ENCODE peak calls at places on chromosomes 1 and 21, in six cellular contexts. S is CD8-positive, alpha-beta memory T cell; B is sigmoid colon; L is ovary; G is K562; W is NT2/D1. T is an unnamed sample. For H3K36me3 and H3K4me1, the result is how much of the 10 kb centered on the place peaks cover.

GRCh38 chr1:223714849-223715709 is 2.7 kb downstream of the CAPN2 start:
- DNase-seq in S (no peak), W (no peak), L (no peak), B (no peak), G (peak), T (no peak)

GRCh38 chr1:11567244-11568065 is 86.8 kb downstream of the FBXO2 start:
- DNase-seq in G (no peak), W (no peak), B (no peak), L (no peak), S (no peak), T (no peak)

GRCh38 chr21:35940074-35940927 is 120.0 kb downstream of the SETD4 start:
- DNase-seq in G (peak), B (peak), L (peak), W (peak), S (no peak), T (no peak)

GRCh38 chr1:33654267-33654832 is 181.9 kb downstream of the ZSCAN20 start:
- DNase-seq in G (no peak), S (no peak), L (no peak), W (peak), B (no peak), T (no peak)

GRCh38 chr1:178101654-178102053 is 7.8 kb downstream of the RASAL2 start:
- DNase-seq in B (no peak), G (no peak), W (no peak), S (no peak), L (no peak), T (no peak)

GRCh38 chr1:236163460-236164153 is 21.3 kb downstream of the GPR137B start:
- DNase-seq in B (no peak), L (no peak), S (no peak), G (no peak), W (no peak), T (no peak)

GRCh38 chr1:150309758-150310495 is 11.4 kb upstream of the PRPF3 start:
- DNase-seq in G (no peak), S (no peak), W (no peak), B (no peak), L (no peak), T (no peak)

GRCh38 chr1:16014509-16015482 is 3.0 kb downstream of the HSPB7 start:
- DNase-seq in S (no peak), G (peak), B (peak), W (no peak), L (peak), T (no peak)

GRCh38 chr1:27648602-27649305 is 13.8 kb upstream of the FGR start:
- DNase-seq in L (no peak), B (no peak), W (no peak), G (no peak), S (no peak), T (no peak)

GRCh38 chr1:236753964-236754363 is 41.1 kb upstream of the MTR start:
- DNase-seq in S (no peak), L (no peak), G (peak), B (no peak), W (no peak), T (no peak)

GRCh38 chr1:240407407-240407806 is 204.5 kb downstream of the GREM2 start:
- DNase-seq in G (no peak), L (no peak), B (no peak), W (no peak), S (no peak), T (no peak)

GRCh38 chr1:240414237-240414636 is 197.7 kb downstream of the GREM2 start:
- DNase-seq in B (no peak), L (no peak), W (no peak), G (no peak), S (no peak), T (no peak)

GRCh38 chr1:36879613-36880012 is 154.7 kb downstream of the GRIK3 start:
- DNase-seq in W (no peak), G (no peak), S (no peak), B (peak), L (no peak), T (no peak)

GRCh38 chr1:154220970-154221814 is 437 bp downstream of the UBAP2L start:
- DNase-seq in S (peak), L (peak), W (no peak), G (peak), B (peak), T (peak)

GRCh38 chr1:11248169-11248568 is 14.2 kb downstream of the MTOR start:
- DNase-seq in S (no peak), W (peak), L (no peak), B (no peak), G (no peak), T (no peak)

GRCh38 chr1:158140871-158141270 is 39.8 kb upstream of the CD1D start:
- DNase-seq in B (no peak), L (no peak), S (no peak), G (no peak), W (no peak), T (no peak)

GRCh38 chr1:2414297-2414958 is 2.1 kb upstream of the PEX10 start:
- DNase-seq in W (peak), G (peak), S (peak), L (peak), B (peak), T (peak)

GRCh38 chr21:43600642-43601397 is 58.5 kb downstream of the HSF2BP start:
- DNase-seq in L (no peak), G (no peak), S (no peak), B (no peak), W (no peak), T (no peak)

GRCh38 chr1:82807563-82807962 is 1006.8 kb downstream of the ADGRL2 start:
- DNase-seq in B (no peak), L (no peak), S (no peak), W (no peak), G (no peak), T (no peak)

GRCh38 chr1:180500689-180501088 is 1.7 kb downstream of the ACBD6 start:
- DNase-seq in W (no peak), S (no peak), G (no peak), L (no peak), B (no peak), T (no peak)

GRCh38 chr1:7425771-7426170 is 345.3 kb upstream of the VAMP3 start:
- DNase-seq in W (no peak), S (no peak), G (no peak), B (peak), L (no peak), T (no peak)

GRCh38 chr1:30697977-30698376 is 25.4 kb downstream of the MATN1 start:
- DNase-seq in G (no peak), L (no peak), B (peak), S (no peak), W (no peak), T (no peak)

GRCh38 chr1:179036844-179037465 is 11.3 kb downstream of the FAM20B start:
- DNase-seq in L (no peak), G (no peak), S (no peak), W (no peak), B (no peak), T (no peak)

GRCh38 chr21:41817877-41818855 is 51.3 kb upstream of the RIPK4 start:
- DNase-seq in W (no peak), B (peak), L (no peak), G (no peak), S (no peak), T (no peak)

GRCh38 chr1:29584816-29585600 is 348.7 kb downstream of the PTPRU start:
- DNase-seq in B (no peak), W (no peak), G (no peak), L (no peak), S (no peak), T (no peak)

GRCh38 chr1:117618450-117619122 is 12.7 kb downstream of the TENT5C start:
- DNase-seq in W (no peak), L (no peak), S (no peak), B (no peak), G (no peak), T (no peak)
- H3K36me3 ChIP-seq in W (under half), L (under half), S (under half), B (under half), G (under half), T (under half)

GRCh38 chr1:241419986-241420385 is 63.0 kb upstream of the RGS7 start:
- DNase-seq in L (no peak), B (no peak), S (no peak), G (no peak), W (no peak), T (no peak)

GRCh38 chr1:241424480-241424971 is 67.5 kb upstream of the RGS7 start:
- DNase-seq in S (no peak), L (no peak), G (no peak), W (no peak), B (no peak), T (no peak)

DNA sequence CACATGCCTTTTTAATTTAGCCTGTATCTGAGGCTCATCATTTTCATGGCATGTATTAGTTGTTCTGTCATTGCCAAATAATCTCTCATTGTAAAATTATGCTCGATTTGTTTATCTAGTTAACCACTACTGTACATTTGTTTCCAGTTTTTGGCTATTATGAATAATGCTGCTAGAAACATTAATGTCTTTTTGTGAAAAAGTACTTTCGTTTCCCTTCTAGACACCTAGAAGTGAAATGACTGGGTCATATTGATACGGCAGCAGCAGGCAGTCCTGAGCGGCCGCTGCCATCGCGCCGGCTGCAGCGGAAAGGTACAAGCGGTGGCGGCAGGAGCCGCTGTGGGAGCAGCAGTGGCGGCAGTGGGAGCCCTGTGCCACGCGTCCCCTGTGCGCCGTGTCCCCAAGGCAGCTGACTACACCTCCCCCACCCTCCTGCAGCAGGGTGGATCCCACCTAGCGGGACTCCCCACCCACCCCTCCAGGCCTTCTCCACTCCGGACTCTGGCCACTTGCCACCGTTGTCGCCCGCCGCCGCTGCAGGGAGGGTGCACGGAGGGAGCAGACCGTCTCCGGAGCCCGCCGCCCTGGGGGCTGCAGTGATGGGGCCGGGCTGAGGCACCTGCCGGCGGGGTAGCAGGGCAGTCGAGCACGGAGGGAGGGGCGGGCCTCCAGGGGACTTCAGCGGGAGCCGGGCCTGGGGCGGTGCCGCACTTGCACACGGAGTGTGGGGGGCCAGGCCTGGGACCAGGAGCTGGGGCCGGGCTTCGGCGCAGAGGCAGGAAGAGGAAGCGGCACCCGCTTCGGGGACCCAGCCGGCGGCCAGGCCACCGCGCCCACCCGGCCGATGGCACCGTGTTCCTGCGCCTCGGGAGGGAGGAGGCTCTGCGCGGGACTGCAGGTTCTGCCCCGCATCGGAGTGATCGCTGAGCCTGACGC is 66.8 kb upstream of the RGS7 start:
- DNase-seq in S (no peak), L (peak), G (no peak), B (no peak), W (no peak), T (peak)
- H3K4me1 ChIP-seq in S (under half), L (under half), G (under half), B (under half), W (under half), T (under half)

DNA sequence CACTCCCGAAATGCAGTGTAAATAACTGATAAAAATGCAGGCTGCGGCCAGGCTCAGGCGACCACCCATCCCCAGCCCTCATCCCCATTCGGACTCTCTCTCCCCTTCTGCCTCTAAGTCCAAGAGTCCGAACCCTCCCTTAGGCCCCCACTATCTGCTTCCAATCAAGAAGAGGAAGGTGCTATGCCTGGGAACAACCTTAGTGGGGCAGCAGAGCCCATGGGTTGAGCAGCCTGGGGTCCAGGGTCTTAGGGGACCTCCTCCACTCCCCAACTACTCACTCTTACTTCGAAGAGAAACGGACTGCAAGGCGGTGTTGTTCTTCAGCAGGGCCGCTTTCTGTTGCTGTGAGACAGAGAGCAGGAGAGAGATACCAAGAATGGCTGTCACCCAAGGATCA is 12.2 kb downstream of the ARHGEF2 start:
- DNase-seq in W (no peak), S (no peak), B (no peak), L (no peak), G (no peak), T (no peak)
- H3K36me3 ChIP-seq in W (half or more), S (half or more), B (under half), L (under half), G (half or more), T (under half)

DNA sequence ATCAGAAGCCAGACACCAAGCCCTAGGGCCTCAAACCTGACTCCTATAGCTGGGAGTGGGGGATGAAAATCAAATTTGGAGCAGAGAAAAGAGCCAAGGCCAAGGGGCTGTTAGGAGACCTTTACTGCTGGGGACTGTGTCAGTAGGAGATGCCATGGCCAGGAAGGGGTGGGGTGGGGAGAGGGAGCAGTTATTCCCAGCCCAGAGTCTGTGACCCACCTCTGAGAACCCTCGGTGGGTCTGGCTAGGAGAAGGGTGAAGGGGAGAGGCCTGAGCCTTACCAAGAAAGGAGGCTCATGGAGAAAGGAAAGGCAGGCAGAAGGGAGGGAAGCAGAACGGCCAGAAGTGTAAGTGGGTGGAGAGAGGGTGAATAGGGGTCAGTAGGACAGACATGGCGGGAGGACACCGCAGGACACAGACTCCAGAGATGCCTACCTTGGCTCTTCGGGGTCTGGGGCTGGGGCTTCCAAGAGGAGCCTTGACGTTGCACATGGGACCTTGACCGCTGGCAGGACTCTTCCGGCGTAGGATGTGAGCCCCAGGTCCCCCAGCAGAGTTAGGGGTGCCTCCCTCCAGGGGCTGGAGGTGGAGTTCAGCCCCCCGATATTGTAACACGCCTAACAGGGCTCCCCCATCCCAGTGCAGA is 1.2 kb downstream of the ADAMTS4 start:
- DNase-seq in W (no peak), L (peak), B (no peak), S (no peak), G (no peak), T (no peak)
- H3K4me1 ChIP-seq in W (under half), L (under half), B (under half), S (half or more), G (half or more), T (half or more)

GRCh38 chr1:43440358-43440757 is 13.4 kb downstream of the HYI start:
- DNase-seq in L (peak), S (no peak), W (no peak), G (no peak), B (no peak), T (no peak)
- H3K36me3 ChIP-seq in L (under half), S (under half), W (half or more), G (under half), B (under half), T (under half)

GRCh38 chr1:202110977-202111376 is 11.7 kb upstream of the GPR37L1 start:
- DNase-seq in G (no peak), B (no peak), L (no peak), W (no peak), S (no peak), T (no peak)
- H3K4me1 ChIP-seq in G (under half), B (under half), L (under half), W (under half), S (under half), T (under half)